ENCODE peak calls at places on chromosomes 16 and 17, in eight cellular contexts. One of them, this sample, is unnamed.

GRCh38 chr16:81522141-81522701 is 77.6 kb downstream of the CMIP start:
- DNase-seq in neural progenitor cell: no peak
- DNase-seq in stimulated activated CD4-positive, alpha-beta T cell treated with anti-CD3 and anti-CD28 coated beads, Interleukin-1b, Interleukin-23, amount 100 ng/mL, for 24 hours: no peak
- DNase-seq in stimulated activated CD8-positive, alpha-beta memory T cell treated with anti-CD3 and anti-CD28 coated beads, Interleukin-15, amount 100 ng/mL, for 24 hours: no peak
- DNase-seq in heart left ventricle: no peak
- DNase-seq in sigmoid colon: no peak
- DNase-seq in astrocyte of the cerebellum: no peak
- DNase-seq in dorsolateral prefrontal cortex: no peak
- DNase-seq in this sample: peak

GRCh38 chr17:4327638-4328037 is 38.8 kb downstream of the UBE2G1 start:
- DNase-seq in neural progenitor cell: no peak
- DNase-seq in stimulated activated CD4-positive, alpha-beta T cell treated with anti-CD3 and anti-CD28 coated beads, Interleukin-1b, Interleukin-23, amount 100 ng/mL, for 24 hours: no peak
- DNase-seq in stimulated activated CD8-positive, alpha-beta memory T cell treated with anti-CD3 and anti-CD28 coated beads, Interleukin-15, amount 100 ng/mL, for 24 hours: no peak
- DNase-seq in heart left ventricle: no peak
- DNase-seq in sigmoid colon: no peak
- DNase-seq in astrocyte of the cerebellum: no peak
- DNase-seq in dorsolateral prefrontal cortex: no peak
- DNase-seq in this sample: no peak

GRCh38 chr17:55883112-55883511 is 132.3 kb downstream of the PCTP start:
- DNase-seq in neural progenitor cell: peak
- DNase-seq in stimulated activated CD4-positive, alpha-beta T cell treated with anti-CD3 and anti-CD28 coated beads, Interleukin-1b, Interleukin-23, amount 100 ng/mL, for 24 hours: no peak
- DNase-seq in stimulated activated CD8-positive, alpha-beta memory T cell treated with anti-CD3 and anti-CD28 coated beads, Interleukin-15, amount 100 ng/mL, for 24 hours: no peak
- DNase-seq in heart left ventricle: no peak
- DNase-seq in sigmoid colon: no peak
- DNase-seq in astrocyte of the cerebellum: no peak
- DNase-seq in dorsolateral prefrontal cortex: no peak
- DNase-seq in this sample: no peak

GRCh38 chr17:67272312-67273050 is 27.5 kb upstream of the HELZ start:
- DNase-seq in neural progenitor cell: peak
- DNase-seq in stimulated activated CD4-positive, alpha-beta T cell treated with anti-CD3 and anti-CD28 coated beads, Interleukin-1b, Interleukin-23, amount 100 ng/mL, for 24 hours: no peak
- DNase-seq in stimulated activated CD8-positive, alpha-beta memory T cell treated with anti-CD3 and anti-CD28 coated beads, Interleukin-15, amount 100 ng/mL, for 24 hours: no peak
- DNase-seq in heart left ventricle: no peak
- DNase-seq in sigmoid colon: no peak
- DNase-seq in astrocyte of the cerebellum: no peak
- DNase-seq in dorsolateral prefrontal cortex: no peak
- DNase-seq in this sample: no peak

GRCh38 chr17:68248199-68248825 is 469 bp downstream of the AMZ2 start:
- DNase-seq in neural progenitor cell: no peak
- DNase-seq in stimulated activated CD4-positive, alpha-beta T cell treated with anti-CD3 and anti-CD28 coated beads, Interleukin-1b, Interleukin-23, amount 100 ng/mL, for 24 hours: no peak
- DNase-seq in stimulated activated CD8-positive, alpha-beta memory T cell treated with anti-CD3 and anti-CD28 coated beads, Interleukin-15, amount 100 ng/mL, for 24 hours: no peak
- DNase-seq in heart left ventricle: no peak
- DNase-seq in sigmoid colon: peak
- DNase-seq in astrocyte of the cerebellum: no peak
- DNase-seq in dorsolateral prefrontal cortex: no peak
- DNase-seq in this sample: no peak

GRCh38 chr17:333626-334396 is 18.8 kb downstream of the RPH3AL start:
- DNase-seq in neural progenitor cell: peak
- DNase-seq in stimulated activated CD4-positive, alpha-beta T cell treated with anti-CD3 and anti-CD28 coated beads, Interleukin-1b, Interleukin-23, amount 100 ng/mL, for 24 hours: no peak
- DNase-seq in stimulated activated CD8-positive, alpha-beta memory T cell treated with anti-CD3 and anti-CD28 coated beads, Interleukin-15, amount 100 ng/mL, for 24 hours: no peak
- DNase-seq in heart left ventricle: peak
- DNase-seq in sigmoid colon: peak
- DNase-seq in astrocyte of the cerebellum: no peak
- DNase-seq in dorsolateral prefrontal cortex: peak
- DNase-seq in this sample: no peak

GRCh38 chr17:5249615-5250014 is 15.0 kb upstream of the SCIMP start:
- DNase-seq in neural progenitor cell: peak
- DNase-seq in stimulated activated CD4-positive, alpha-beta T cell treated with anti-CD3 and anti-CD28 coated beads, Interleukin-1b, Interleukin-23, amount 100 ng/mL, for 24 hours: peak
- DNase-seq in stimulated activated CD8-positive, alpha-beta memory T cell treated with anti-CD3 and anti-CD28 coated beads, Interleukin-15, amount 100 ng/mL, for 24 hours: no peak
- DNase-seq in heart left ventricle: peak
- DNase-seq in sigmoid colon: peak
- DNase-seq in astrocyte of the cerebellum: peak
- DNase-seq in dorsolateral prefrontal cortex: peak
- DNase-seq in this sample: peak

GRCh38 chr17:68172461-68172954 is 75.3 kb upstream of the AMZ2 start:
- DNase-seq in neural progenitor cell: peak
- DNase-seq in stimulated activated CD4-positive, alpha-beta T cell treated with anti-CD3 and anti-CD28 coated beads, Interleukin-1b, Interleukin-23, amount 100 ng/mL, for 24 hours: peak
- DNase-seq in stimulated activated CD8-positive, alpha-beta memory T cell treated with anti-CD3 and anti-CD28 coated beads, Interleukin-15, amount 100 ng/mL, for 24 hours: peak
- DNase-seq in heart left ventricle: peak
- DNase-seq in sigmoid colon: peak
- DNase-seq in astrocyte of the cerebellum: peak
- DNase-seq in dorsolateral prefrontal cortex: peak
- DNase-seq in this sample: peak

GRCh38 chr17:57286372-57287105 is 30.2 kb downstream of the MSI2 start:
- DNase-seq in neural progenitor cell: peak
- DNase-seq in stimulated activated CD4-positive, alpha-beta T cell treated with anti-CD3 and anti-CD28 coated beads, Interleukin-1b, Interleukin-23, amount 100 ng/mL, for 24 hours: no peak
- DNase-seq in stimulated activated CD8-positive, alpha-beta memory T cell treated with anti-CD3 and anti-CD28 coated beads, Interleukin-15, amount 100 ng/mL, for 24 hours: no peak
- DNase-seq in heart left ventricle: no peak
- DNase-seq in sigmoid colon: no peak
- DNase-seq in astrocyte of the cerebellum: no peak
- DNase-seq in dorsolateral prefrontal cortex: no peak
- DNase-seq in this sample: no peak

GRCh38 chr17:32518856-32519768 is 32.3 kb downstream of the CDK5R1 start:
- DNase-seq in neural progenitor cell: peak
- DNase-seq in stimulated activated CD4-positive, alpha-beta T cell treated with anti-CD3 and anti-CD28 coated beads, Interleukin-1b, Interleukin-23, amount 100 ng/mL, for 24 hours: peak
- DNase-seq in stimulated activated CD8-positive, alpha-beta memory T cell treated with anti-CD3 and anti-CD28 coated beads, Interleukin-15, amount 100 ng/mL, for 24 hours: no peak
- DNase-seq in heart left ventricle: peak
- DNase-seq in sigmoid colon: peak
- DNase-seq in astrocyte of the cerebellum: no peak
- DNase-seq in dorsolateral prefrontal cortex: no peak
- DNase-seq in this sample: peak

GRCh38 chr17:37019117-37019744 is 70.5 kb downstream of the AATF start:
- DNase-seq in neural progenitor cell: peak
- DNase-seq in stimulated activated CD4-positive, alpha-beta T cell treated with anti-CD3 and anti-CD28 coated beads, Interleukin-1b, Interleukin-23, amount 100 ng/mL, for 24 hours: no peak
- DNase-seq in stimulated activated CD8-positive, alpha-beta memory T cell treated with anti-CD3 and anti-CD28 coated beads, Interleukin-15, amount 100 ng/mL, for 24 hours: no peak
- DNase-seq in heart left ventricle: no peak
- DNase-seq in sigmoid colon: no peak
- DNase-seq in astrocyte of the cerebellum: no peak
- DNase-seq in dorsolateral prefrontal cortex: no peak
- DNase-seq in this sample: no peak

GRCh38 chr17:13420294-13421277 is 181.1 kb downstream of the HS3ST3A1 start:
- DNase-seq in neural progenitor cell: no peak
- DNase-seq in stimulated activated CD4-positive, alpha-beta T cell treated with anti-CD3 and anti-CD28 coated beads, Interleukin-1b, Interleukin-23, amount 100 ng/mL, for 24 hours: no peak
- DNase-seq in stimulated activated CD8-positive, alpha-beta memory T cell treated with anti-CD3 and anti-CD28 coated beads, Interleukin-15, amount 100 ng/mL, for 24 hours: no peak
- DNase-seq in heart left ventricle: no peak
- DNase-seq in sigmoid colon: no peak
- DNase-seq in astrocyte of the cerebellum: no peak
- DNase-seq in dorsolateral prefrontal cortex: no peak
- DNase-seq in this sample: no peak

GRCh38 chr17:13869301-13869700 is 200.0 kb upstream of the COX10 start:
- DNase-seq in neural progenitor cell: no peak
- DNase-seq in stimulated activated CD4-positive, alpha-beta T cell treated with anti-CD3 and anti-CD28 coated beads, Interleukin-1b, Interleukin-23, amount 100 ng/mL, for 24 hours: no peak
- DNase-seq in stimulated activated CD8-positive, alpha-beta memory T cell treated with anti-CD3 and anti-CD28 coated beads, Interleukin-15, amount 100 ng/mL, for 24 hours: no peak
- DNase-seq in heart left ventricle: no peak
- DNase-seq in sigmoid colon: no peak
- DNase-seq in astrocyte of the cerebellum: peak
- DNase-seq in dorsolateral prefrontal cortex: no peak
- DNase-seq in this sample: no peak

GRCh38 chr16:10750793-10751192 is 7.2 kb downstream of the NUBP1 start:
- DNase-seq in neural progenitor cell: no peak
- DNase-seq in stimulated activated CD4-positive, alpha-beta T cell treated with anti-CD3 and anti-CD28 coated beads, Interleukin-1b, Interleukin-23, amount 100 ng/mL, for 24 hours: no peak
- DNase-seq in stimulated activated CD8-positive, alpha-beta memory T cell treated with anti-CD3 and anti-CD28 coated beads, Interleukin-15, amount 100 ng/mL, for 24 hours: no peak
- DNase-seq in heart left ventricle: no peak
- DNase-seq in sigmoid colon: no peak
- DNase-seq in astrocyte of the cerebellum: no peak
- DNase-seq in dorsolateral prefrontal cortex: no peak
- DNase-seq in this sample: no peak

GRCh38 chr17:50129303-50129945 is 536 bp downstream of the SAMD14 start:
- DNase-seq in neural progenitor cell: peak
- DNase-seq in stimulated activated CD4-positive, alpha-beta T cell treated with anti-CD3 and anti-CD28 coated beads, Interleukin-1b, Interleukin-23, amount 100 ng/mL, for 24 hours: no peak
- DNase-seq in stimulated activated CD8-positive, alpha-beta memory T cell treated with anti-CD3 and anti-CD28 coated beads, Interleukin-15, amount 100 ng/mL, for 24 hours: no peak
- DNase-seq in heart left ventricle: no peak
- DNase-seq in sigmoid colon: no peak
- DNase-seq in astrocyte of the cerebellum: no peak
- DNase-seq in dorsolateral prefrontal cortex: no peak
- DNase-seq in this sample: peak